ENCODE peak calls at places on chromosomes 16 and 17, in six cellular contexts. Z is neural progenitor cell, O is HCT116, F is SK-N-SH, C is MM.1S, J is PC-3. H is an unnamed sample.
A peak's percentile ranks its signal among the peaks of the same experiment; 100 is the strongest.

GRCh38 chr17:67390646-67391480 is 13.8 kb downstream of the PITPNC1 start:
- DNase-seq in F (no peak), C (no peak), O (peak; percentile 89), Z (no peak), J (peak; percentile 99), H (peak; percentile 95)

GRCh38 chr16:11614587-11615175 is 28.0 kb upstream of the LITAF start:
- DNase-seq in F (no peak), Z (no peak), O (no peak), C (no peak), J (no peak), H (peak; percentile 41)

GRCh38 chr16:2751577-2752034 is 832 bp upstream of the SRRM2 start:
- DNase-seq in C (no peak), J (no peak), Z (no peak), F (peak; percentile 89), O (peak; percentile 60), H (no peak)

GRCh38 chr16:791131-791530 is 2.7 kb downstream of the CHTF18 start:
- DNase-seq in O (no peak), Z (no peak), J (no peak), C (no peak), F (no peak), H (no peak)

GRCh38 chr16:81143921-81144471 is 47.8 kb upstream of the GCSH start:
- DNase-seq in O (peak; percentile 84), J (no peak), Z (no peak), C (no peak), F (no peak), H (no peak)

GRCh38 chr16:52383071-52383470 is 163.9 kb downstream of the TOX3 start:
- DNase-seq in Z (peak; percentile 8), F (no peak), J (no peak), O (no peak), C (no peak), H (no peak)

GRCh38 chr16:1575578-1575977 is 36.3 kb downstream of the IFT140 start:
- DNase-seq in O (no peak), J (no peak), C (no peak), F (no peak), Z (no peak), H (no peak)

GRCh38 chr16:86751081-86752030 is 173.0 kb downstream of the FOXL1 start:
- DNase-seq in Z (no peak), O (no peak), C (no peak), J (peak; percentile 69), F (no peak), H (peak; percentile 87)

GRCh38 chr17:34628883-34629282 is 49.5 kb downstream of the TMEM132E start:
- DNase-seq in Z (no peak), F (no peak), J (no peak), O (no peak), C (no peak), H (no peak)

GRCh38 chr17:8371786-8372185 is 4.7 kb downstream of the KRABD2 start:
- DNase-seq in F (no peak), Z (no peak), O (no peak), C (no peak), J (no peak), H (no peak)

GRCh38 chr17:69525920-69526841 is 111.7 kb downstream of the MAP2K6 start:
- DNase-seq in F (peak; percentile 60), O (peak; percentile 73), J (peak; percentile 85), Z (peak; percentile 55), C (peak; percentile 54), H (peak; percentile 71)

GRCh38 chr16:25109643-25110042 is 1.9 kb upstream of the LCMT1 start:
- DNase-seq in J (peak; percentile 91), Z (no peak), O (peak; percentile 87), F (no peak), C (no peak), H (peak; percentile 96)

GRCh38 chr16:77784441-77785356 is 3.7 kb upstream of the VAT1L start:
- DNase-seq in F (peak; percentile 43), Z (no peak), C (no peak), J (peak; percentile 1), O (no peak), H (peak; percentile 42)

GRCh38 chr16:89827383-89828198 is 684 bp upstream of the SPIRE2 start:
- DNase-seq in Z (peak; percentile 74), J (peak; percentile 33), O (peak; percentile 54), C (no peak), F (peak; percentile 79), H (peak; percentile 55)

GRCh38 chr17:46874906-46875305 is 23.5 kb downstream of the WNT9B start:
- DNase-seq in O (no peak), Z (no peak), C (no peak), F (no peak), J (no peak), H (no peak)

GRCh38 chr17:36459045-36459444 is 27.4 kb upstream of the ZNHIT3 start:
- DNase-seq in Z (no peak), F (no peak), J (no peak), O (no peak), C (no peak), H (no peak)

GRCh38 chr16:49742428-49743205 is 113.3 kb downstream of the ZNF423 start:
- DNase-seq in J (no peak), F (peak; percentile 81), O (no peak), Z (no peak), C (no peak), H (no peak)

GRCh38 chr16:71413341-71413740 is 28.5 kb downstream of the TLE7 start:
- DNase-seq in C (no peak), F (no peak), J (no peak), O (no peak), Z (no peak), H (no peak)

GRCh38 chr16:11312718-11313492 is 31.8 kb upstream of the PRM1 start:
- DNase-seq in C (peak; percentile 52), Z (no peak), J (peak; percentile 36), F (no peak), O (peak; percentile 40), H (peak; percentile 47)

GRCh38 chr17:66637491-66637890 is 197.4 kb upstream of the CACNG5 start:
- DNase-seq in Z (no peak), F (no peak), O (no peak), C (no peak), J (no peak), H (no peak)

GRCh38 chr16:1525871-1526607 is 7.4 kb upstream of the TMEM204 start:
- DNase-seq in F (no peak), Z (no peak), J (no peak), C (no peak), O (no peak), H (no peak)

GRCh38 chr16:66619036-66619435 is 14.5 kb downstream of the CMTM3 start:
- DNase-seq in Z (no peak), O (no peak), F (no peak), C (no peak), J (no peak), H (peak; percentile 66)

GRCh38 chr16:67393111-67393789 is at the start of gene TPPP3:
- DNase-seq in F (peak; percentile 98), Z (peak; percentile 87), C (no peak), J (no peak), O (no peak), H (peak; percentile 91)

GRCh38 chr17:3968017-3968416 is 3.8 kb upstream of the ATP2A3 start:
- DNase-seq in J (no peak), Z (no peak), C (no peak), O (no peak), F (no peak), H (no peak)

GRCh38 chr17:2694381-2695242 is 17.0 kb downstream of the CLUH start:
- DNase-seq in Z (no peak), F (peak; percentile 39), J (no peak), O (no peak), C (no peak), H (no peak)

DNA sequence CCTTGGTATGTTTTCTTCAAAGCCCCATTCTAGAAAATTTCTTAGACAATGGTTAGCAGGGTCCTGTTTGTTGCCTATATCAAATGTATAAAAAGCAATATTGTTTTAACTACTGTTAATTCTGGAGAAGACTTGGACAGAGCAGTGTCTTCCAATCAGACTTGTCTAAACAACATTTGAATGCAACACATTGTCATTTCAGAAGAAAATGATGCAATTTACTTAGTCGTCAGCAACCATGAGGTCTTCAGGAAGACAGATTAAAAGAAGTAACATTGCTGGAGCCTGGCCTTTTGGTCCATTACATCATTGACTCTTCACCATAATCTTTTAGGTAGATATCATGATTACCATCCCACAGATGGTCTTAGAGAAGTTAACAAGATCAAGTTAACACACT is 94.5 kb downstream of the ANKFN1 start:
- DNase-seq in F (no peak), C (no peak), Z (no peak), O (no peak), J (no peak), H (no peak)
- TF ChIP-seq EZH2phosphoT487 in F (no peak), C (no peak), Z (no peak), O (no peak), J (no peak), H (no peak)

GRCh38 chr16:85028638-85029412 is 1.2 kb downstream of the KIAA0513 start:
- DNase-seq in O (no peak), J (peak; percentile 80), Z (no peak), C (peak; percentile 56), F (no peak), H (peak; percentile 90)
- H2AFZ ChIP-seq in O (no peak overlapping the region), J (peak overlapping the region; percentile 75), Z (no peak overlapping the region), C (peak overlapping the region; percentile 58), F (peak overlapping the region; percentile 65), H (peak overlapping the region; percentile 79)

GRCh38 chr17:81317436-81317821 is 22.3 kb upstream of the SLC38A10 start:
- DNase-seq in Z (no peak), F (no peak), J (no peak), O (no peak), C (no peak), H (no peak)

GRCh38 chr17:81315885-81316391 is 20.8 kb upstream of the SLC38A10 start:
- DNase-seq in C (no peak), J (no peak), F (no peak), O (no peak), Z (no peak), H (no peak)

GRCh38 chr17:81313776-81314409 is 18.8 kb upstream of the SLC38A10 start:
- DNase-seq in C (no peak), O (no peak), J (no peak), Z (no peak), F (no peak), H (no peak)

GRCh38 chr17:81314410-81315169 is 19.5 kb upstream of the SLC38A10 start:
- DNase-seq in J (no peak), C (no peak), Z (no peak), F (no peak), O (no peak), H (no peak)

DNA sequence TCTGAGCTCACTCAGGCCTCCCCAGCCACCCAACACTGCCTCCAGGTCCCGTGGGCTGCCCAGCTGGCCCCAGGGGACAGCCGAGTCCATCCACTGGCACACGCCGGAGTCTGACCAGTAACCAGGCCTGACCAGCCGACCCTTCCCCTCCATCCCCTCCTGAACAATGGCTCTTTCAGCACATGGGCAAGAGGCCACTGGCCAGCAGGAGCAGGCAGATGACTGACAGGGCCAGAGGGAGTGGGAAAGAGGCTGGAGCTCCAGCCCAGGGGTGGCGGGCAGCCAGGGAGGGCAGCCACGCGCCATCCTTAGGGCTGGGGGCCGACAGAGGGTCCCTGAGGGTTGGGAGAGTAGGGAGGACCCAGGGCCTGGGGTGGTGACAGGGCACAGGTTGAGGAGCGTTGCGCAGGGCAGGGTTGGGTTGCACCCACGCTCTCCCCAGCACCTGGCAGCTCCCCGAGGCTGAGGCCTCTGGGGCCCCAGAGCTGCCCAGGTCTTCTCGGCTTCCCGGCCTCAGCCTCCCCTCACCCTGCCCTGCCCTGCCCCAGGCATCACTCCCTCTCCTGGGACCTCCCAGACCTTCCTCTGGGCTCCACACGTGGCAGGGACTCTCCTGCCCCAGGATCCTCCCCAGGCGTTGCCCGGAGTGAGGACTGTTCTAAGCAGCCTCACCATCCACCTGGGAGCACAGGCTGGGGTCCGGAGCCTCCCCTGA is 20.2 kb upstream of the SLC38A10 start:
- DNase-seq in F (no peak), C (no peak), Z (no peak), J (no peak), O (no peak), H (no peak)
- H3K9ac ChIP-seq in F (no peak overlapping the region), C (no peak overlapping the region), Z (no peak overlapping the region), J (no peak overlapping the region), O (no peak overlapping the region), H (no peak overlapping the region)

GRCh38 chr16:16018705-16019104 is 69.3 kb downstream of the ABCC1 start:
- DNase-seq in J (peak; percentile 38), O (no peak), F (no peak), C (no peak), Z (no peak), H (peak; percentile 29)
- TF ChIP-seq EZH2phosphoT487 in J (no peak), O (no peak), F (no peak), C (no peak), Z (no peak), H (no peak)

H was measured in GM23248.